ENCODE peak calls at places on chromosomes 11 and 22, in five cellular contexts. One of them, this sample, is unnamed.

GRCh38 chr11:110857885-110858555 is 145.8 kb upstream of the ARHGAP20 start:
- DNase-seq in activated T-helper 2 cell treated with anti-CD3 and anti-CD28 coated beads, Interferon-gamma antibody, Interleukin-2, Interleukin-4, amounts not matched to agents 10 μg/mL and 5 μg/mL and 100 μg/mL, durations not matched to agents 14 hours and 24 hours and 36 hours: no peak
- DNase-seq in spleen: no peak
- DNase-seq in CD4-positive, CD25-positive, alpha-beta regulatory T cell: no peak
- DNase-seq in left kidney: no peak
- DNase-seq in this sample: no peak

GRCh38 chr11:75554258-75555022 is 7.6 kb upstream of the SERPINH1 start:
- DNase-seq in activated T-helper 2 cell treated with anti-CD3 and anti-CD28 coated beads, Interferon-gamma antibody, Interleukin-2, Interleukin-4, amounts not matched to agents 10 μg/mL and 5 μg/mL and 100 μg/mL, durations not matched to agents 14 hours and 24 hours and 36 hours: no peak
- DNase-seq in spleen: no peak
- DNase-seq in CD4-positive, CD25-positive, alpha-beta regulatory T cell: no peak
- DNase-seq in left kidney: peak; percentile 95
- DNase-seq in this sample: no peak

GRCh38 chr11:20026629-20027545 is 133.4 kb downstream of the DBX1 start:
- DNase-seq in activated T-helper 2 cell treated with anti-CD3 and anti-CD28 coated beads, Interferon-gamma antibody, Interleukin-2, Interleukin-4, amounts not matched to agents 10 μg/mL and 5 μg/mL and 100 μg/mL, durations not matched to agents 14 hours and 24 hours and 36 hours: no peak
- DNase-seq in spleen: no peak
- DNase-seq in CD4-positive, CD25-positive, alpha-beta regulatory T cell: no peak
- DNase-seq in left kidney: peak; percentile 93
- DNase-seq in this sample: no peak

GRCh38 chr11:134656861-134657540 is 245.0 kb upstream of the B3GAT1 start:
- DNase-seq in activated T-helper 2 cell treated with anti-CD3 and anti-CD28 coated beads, Interferon-gamma antibody, Interleukin-2, Interleukin-4, amounts not matched to agents 10 μg/mL and 5 μg/mL and 100 μg/mL, durations not matched to agents 14 hours and 24 hours and 36 hours: peak; percentile 3
- DNase-seq in spleen: peak; percentile 69
- DNase-seq in CD4-positive, CD25-positive, alpha-beta regulatory T cell: no peak
- DNase-seq in left kidney: no peak
- DNase-seq in this sample: no peak

GRCh38 chr11:2302844-2303626 is 1.2 kb downstream of the TSPAN32 start:
- DNase-seq in activated T-helper 2 cell treated with anti-CD3 and anti-CD28 coated beads, Interferon-gamma antibody, Interleukin-2, Interleukin-4, amounts not matched to agents 10 μg/mL and 5 μg/mL and 100 μg/mL, durations not matched to agents 14 hours and 24 hours and 36 hours: no peak
- DNase-seq in spleen: peak; percentile 86
- DNase-seq in CD4-positive, CD25-positive, alpha-beta regulatory T cell: no peak
- DNase-seq in left kidney: no peak
- DNase-seq in this sample: no peak

GRCh38 chr11:126346586-126346940 is 8.9 kb upstream of the ST3GAL4 start:
- DNase-seq in activated T-helper 2 cell treated with anti-CD3 and anti-CD28 coated beads, Interferon-gamma antibody, Interleukin-2, Interleukin-4, amounts not matched to agents 10 μg/mL and 5 μg/mL and 100 μg/mL, durations not matched to agents 14 hours and 24 hours and 36 hours: no peak
- DNase-seq in spleen: no peak
- DNase-seq in CD4-positive, CD25-positive, alpha-beta regulatory T cell: no peak
- DNase-seq in left kidney: no peak
- DNase-seq in this sample: no peak

GRCh38 chr22:44384981-44385610 is 72.3 kb upstream of the SHISAL1 start:
- DNase-seq in activated T-helper 2 cell treated with anti-CD3 and anti-CD28 coated beads, Interferon-gamma antibody, Interleukin-2, Interleukin-4, amounts not matched to agents 10 μg/mL and 5 μg/mL and 100 μg/mL, durations not matched to agents 14 hours and 24 hours and 36 hours: no peak
- DNase-seq in spleen: peak; percentile 62
- DNase-seq in CD4-positive, CD25-positive, alpha-beta regulatory T cell: no peak
- DNase-seq in left kidney: no peak
- DNase-seq in this sample: no peak

GRCh38 chr11:41116970-41117369 is 342.5 kb downstream of the LRRC4C start:
- DNase-seq in activated T-helper 2 cell treated with anti-CD3 and anti-CD28 coated beads, Interferon-gamma antibody, Interleukin-2, Interleukin-4, amounts not matched to agents 10 μg/mL and 5 μg/mL and 100 μg/mL, durations not matched to agents 14 hours and 24 hours and 36 hours: no peak
- DNase-seq in spleen: no peak
- DNase-seq in CD4-positive, CD25-positive, alpha-beta regulatory T cell: no peak
- DNase-seq in left kidney: no peak
- DNase-seq in this sample: no peak

GRCh38 chr11:1228183-1228821 is 5.4 kb downstream of the MUC5B start:
- DNase-seq in activated T-helper 2 cell treated with anti-CD3 and anti-CD28 coated beads, Interferon-gamma antibody, Interleukin-2, Interleukin-4, amounts not matched to agents 10 μg/mL and 5 μg/mL and 100 μg/mL, durations not matched to agents 14 hours and 24 hours and 36 hours: no peak
- DNase-seq in spleen: peak; percentile 69
- DNase-seq in CD4-positive, CD25-positive, alpha-beta regulatory T cell: no peak
- DNase-seq in left kidney: no peak
- DNase-seq in this sample: no peak

GRCh38 chr11:132475046-132475445 is 1057.3 kb downstream of the OPCML start:
- DNase-seq in activated T-helper 2 cell treated with anti-CD3 and anti-CD28 coated beads, Interferon-gamma antibody, Interleukin-2, Interleukin-4, amounts not matched to agents 10 μg/mL and 5 μg/mL and 100 μg/mL, durations not matched to agents 14 hours and 24 hours and 36 hours: no peak
- DNase-seq in spleen: no peak
- DNase-seq in CD4-positive, CD25-positive, alpha-beta regulatory T cell: no peak
- DNase-seq in left kidney: no peak
- DNase-seq in this sample: no peak

GRCh38 chr22:35634015-35634414 is 14.2 kb upstream of the APOL6 start:
- DNase-seq in activated T-helper 2 cell treated with anti-CD3 and anti-CD28 coated beads, Interferon-gamma antibody, Interleukin-2, Interleukin-4, amounts not matched to agents 10 μg/mL and 5 μg/mL and 100 μg/mL, durations not matched to agents 14 hours and 24 hours and 36 hours: no peak
- DNase-seq in spleen: no peak
- DNase-seq in CD4-positive, CD25-positive, alpha-beta regulatory T cell: no peak
- DNase-seq in left kidney: no peak
- DNase-seq in this sample: no peak

This sample was measured in activated T-helper 1 cell treated with anti-CD3 and anti-CD28 coated beads, Interleukin-12 subunit alpha, Interleukin-12 subunit beta, Interleukin-2, Interleukin-4 antibody, amounts not matched to agents 30 ng/mL and 10 ng/mL and 1 ng/mL, durations not matched to agents 14 hours and 24 hours and 36 hours.